ENCODE peak calls at places on chromosomes 1 and 21, in six cellular contexts. D, T, H, O, N and K are unnamed samples.

GRCh38 chr1:153585009-153585408 is 19.4 kb upstream of the S100A2 start:
- DNase-seq in D (no peak), T (no peak), H (no peak), O (no peak), N (no peak), K (no peak)

GRCh38 chr1:181767001-181767708 is 283.8 kb downstream of the CACNA1E start:
- DNase-seq in D (no peak), T (no peak), H (no peak), O (no peak), N (no peak), K (no peak)

GRCh38 chr1:1348420-1349255 is 580 bp downstream of the DVL1 start:
- DNase-seq in D (no peak), T (no peak), H (peak; percentile 14), O (no peak), N (no peak), K (peak; percentile 17)

GRCh38 chr1:3011631-3012510 is 9.4 kb upstream of the ACTRT2 start:
- DNase-seq in D (no peak), T (no peak), H (no peak), O (no peak), N (no peak), K (no peak)

GRCh38 chr1:234527346-234527745 is 48.4 kb upstream of the TARBP1 start:
- DNase-seq in D (no peak), T (peak; percentile 4), H (no peak), O (no peak), N (no peak), K (no peak)

GRCh38 chr21:25115021-25115420 is 492.3 kb downstream of the MRPL39 start:
- DNase-seq in D (peak; percentile 17), T (no peak), H (no peak), O (no peak), N (no peak), K (no peak)

GRCh38 chr1:44059181-44059661 is 28.0 kb upstream of the SLC6A9 start:
- DNase-seq in D (no peak), T (no peak), H (no peak), O (no peak), N (no peak), K (no peak)

GRCh38 chr1:214603819-214604252 is 841 bp downstream of the CENPF start:
- DNase-seq in D (no peak), T (no peak), H (peak; percentile 39), O (peak; percentile 37), N (no peak), K (no peak)

GRCh38 chr1:234163267-234163919 is 209.9 kb upstream of the COA6 start:
- DNase-seq in D (no peak), T (no peak), H (no peak), O (no peak), N (no peak), K (no peak)

GRCh38 chr21:36542312-36543101 is 62.6 kb upstream of the CLDN14 start:
- DNase-seq in D (no peak), T (no peak), H (no peak), O (no peak), N (peak; percentile 10), K (no peak)

GRCh38 chr1:53343831-53344668 is 16.2 kb upstream of the LRP8 start:
- DNase-seq in D (peak; percentile 19), T (no peak), H (no peak), O (no peak), N (no peak), K (no peak)

GRCh38 chr1:19563336-19564097 is 78.2 kb upstream of the CAPZB start:
- DNase-seq in D (peak; percentile 42), T (peak; percentile 83), H (no peak), O (no peak), N (peak; percentile 8), K (no peak)

GRCh38 chr1:169513208-169513607 is 27.5 kb upstream of the SLC19A2 start:
- DNase-seq in D (no peak), T (no peak), H (no peak), O (no peak), N (no peak), K (no peak)

GRCh38 chr21:44727757-44728156 is 16.4 kb upstream of the TSPEAR start:
- DNase-seq in D (no peak), T (no peak), H (no peak), O (no peak), N (no peak), K (no peak)

GRCh38 chr1:167532964-167533824 is 14.9 kb upstream of the CD247 start:
- DNase-seq in D (no peak), T (no peak), H (no peak), O (no peak), N (no peak), K (no peak)

GRCh38 chr1:29832936-29833335 is 596.6 kb downstream of the PTPRU start:
- DNase-seq in D (no peak), T (no peak), H (no peak), O (no peak), N (no peak), K (no peak)

GRCh38 chr1:7581754-7582264 is 189.3 kb upstream of the VAMP3 start:
- DNase-seq in D (no peak), T (no peak), H (no peak), O (no peak), N (no peak), K (no peak)

GRCh38 chr1:217969428-217969827 is 315.7 kb upstream of the RRP15 start:
- DNase-seq in D (no peak), T (no peak), H (no peak), O (no peak), N (no peak), K (no peak)

GRCh38 chr1:91123773-91124172 is 101.9 kb upstream of the ZNF644 start:
- DNase-seq in D (no peak), T (no peak), H (no peak), O (no peak), N (no peak), K (no peak)

GRCh38 chr1:30990594-30990993 is 74.9 kb downstream of the PUM1 start:
- DNase-seq in D (no peak), T (no peak), H (no peak), O (no peak), N (no peak), K (no peak)

GRCh38 chr21:38798481-38798882 is 7.2 kb upstream of the ETS2 start:
- DNase-seq in D (no peak), T (no peak), H (peak; percentile 35), O (peak; percentile 52), N (no peak), K (peak; percentile 94)

GRCh38 chr1:226778657-226779058 is 39.6 kb upstream of the ITPKB start:
- DNase-seq in D (peak; percentile 91), T (peak; percentile 79), H (no peak), O (no peak), N (peak; percentile 71), K (peak; percentile 97)

GRCh38 chr1:26409191-26409751 is 1.3 kb upstream of the LIN28A start:
- DNase-seq in D (no peak), T (no peak), H (no peak), O (no peak), N (no peak), K (no peak)

GRCh38 chr1:25695066-25695990 is 78.7 kb downstream of the MAN1C1 start:
- DNase-seq in D (peak; percentile 98), T (peak; percentile 89), H (no peak), O (peak; percentile 28), N (peak; percentile 50), K (no peak)